ENCODE peak calls at places on chromosomes 16 and 17, in five cellular contexts. V is stimulated activated CD8-positive, alpha-beta memory T cell treated with anti-CD3 and anti-CD28 coated beads, Interleukin-2, amount 100 ng/mL, for 48 hours; C is AG10803; R is Right ventricle myocardium superior; I is activated CD4-positive, CD25-positive, alpha-beta regulatory T cell. G is an unnamed sample.

GRCh38 chr17:51948128-51948527 is 210.4 kb downstream of the CA10 start:
- DNase-seq in V (no peak), C (no peak), R (no peak), I (no peak), G (no peak)

GRCh38 chr17:66422181-66422580 is 119.8 kb downstream of the PRKCA start:
- DNase-seq in V (no peak), C (peak), R (no peak), I (no peak), G (no peak)

GRCh38 chr17:83006515-83007455 is 72.6 kb upstream of the METRNL start:
- DNase-seq in V (no peak), C (peak), R (no peak), I (no peak), G (no peak)

GRCh38 chr17:78226752-78227454 is 4.5 kb upstream of the TMEM235 start:
- DNase-seq in V (no peak), C (no peak), R (no peak), I (no peak), G (no peak)

GRCh38 chr17:44979426-44980273 is 11.5 kb upstream of the C1QL1 start:
- DNase-seq in V (no peak), C (no peak), R (peak), I (no peak), G (no peak)

GRCh38 chr17:68777243-68777855 is 176.2 kb upstream of the FAM20A start:
- DNase-seq in V (peak), C (peak), R (peak), I (no peak), G (peak)

GRCh38 chr16:53821487-53821886 is 117.5 kb downstream of the FTO start:
- DNase-seq in V (no peak), C (peak), R (no peak), I (no peak), G (no peak)

GRCh38 chr16:66481081-66481942 is 54.2 kb downstream of the BEAN1 start:
- DNase-seq in V (no peak), C (no peak), R (no peak), I (no peak), G (no peak)